ENCODE peak calls at places on chromosomes 4 and X, in six cellular contexts. W is C1 segment of cervical spinal cord, L is EL, Q is endodermal cell, V is GM03348, N is ELR. U is an unnamed sample.

GRCh38 chr4:155738548-155738947 is 20.3 kb upstream of the GUCY1B1 start:
- DNase-seq in L (peak), Q (no peak), W (no peak), V (peak), N (peak), U (no peak)

GRCh38 chr4:48898733-48899431 is 7.7 kb downstream of the OCIAD2 start:
- DNase-seq in N (peak), V (no peak), L (no peak), Q (no peak), W (no peak), U (no peak)

GRCh38 chr4:112418092-112418491 is 97.9 kb downstream of the NEUROG2 start:
- DNase-seq in V (no peak), Q (peak), N (no peak), L (no peak), W (no peak), U (no peak)

GRCh38 chr4:1503583-1504471 is 97.6 kb upstream of the NKX1-1 start:
- DNase-seq in W (no peak), Q (peak), V (no peak), N (no peak), L (no peak), U (no peak)

GRCh38 chr4:5378002-5378401 is 326.7 kb downstream of the STK32B start:
- DNase-seq in V (peak), Q (no peak), N (peak), L (no peak), W (no peak), U (no peak)

GRCh38 chrX:12065251-12065650 is 73.0 kb upstream of the FRMPD4 start:
- DNase-seq in Q (peak), L (peak), N (peak), W (no peak), V (peak), U (no peak)

GRCh38 chr4:81651500-81651899 is 179.8 kb upstream of the RASGEF1B start:
- DNase-seq in V (no peak), W (no peak), L (no peak), Q (no peak), N (no peak), U (no peak)

GRCh38 chr4:116925900-116926457 is 159.4 kb downstream of the TRAM1L1 start:
- DNase-seq in L (no peak), N (no peak), V (peak), W (no peak), Q (peak), U (no peak)

GRCh38 chr4:70709551-70710080 is 12.1 kb upstream of the RUFY3 start:
- DNase-seq in N (no peak), Q (no peak), W (no peak), L (no peak), V (no peak), U (no peak)

GRCh38 chr4:1711055-1711905 is 839 bp downstream of the SLBP start:
- DNase-seq in V (peak), W (no peak), N (peak), L (peak), Q (peak), U (no peak)

GRCh38 chr4:24209131-24209530 is 319.3 kb upstream of the PPARGC1A start:
- DNase-seq in Q (no peak), W (no peak), L (no peak), V (no peak), N (no peak), U (no peak)

GRCh38 chr4:123163501-123163900 is 233.1 kb upstream of the SPRY1 start:
- DNase-seq in V (no peak), Q (no peak), N (no peak), L (no peak), W (no peak), U (no peak)

GRCh38 chr4:98565646-98566403 is 92.6 kb downstream of the TSPAN5 start:
- DNase-seq in Q (no peak), L (no peak), W (no peak), V (no peak), N (no peak), U (no peak)

GRCh38 chr4:7371122-7371941 is 63.4 kb downstream of the PSAPL1 start:
- DNase-seq in V (peak), L (peak), N (peak), Q (no peak), W (no peak), U (no peak)

GRCh38 chr4:181008164-181008563 is 1235.0 kb upstream of the TENM3 start:
- DNase-seq in N (peak), V (no peak), W (no peak), L (peak), Q (no peak), U (no peak)

GRCh38 chr4:140096921-140097320 is 57.1 kb downstream of the MAML3 start:
- DNase-seq in N (no peak), V (no peak), W (no peak), L (no peak), Q (no peak), U (no peak)

GRCh38 chrX:20693071-20693470 is 426.4 kb upstream of the RPS6KA3 start:
- DNase-seq in W (no peak), V (peak), N (no peak), L (no peak), Q (no peak), U (no peak)

GRCh38 chr4:183430987-183431347 is 13.5 kb upstream of the CDKN2AIP start:
- DNase-seq in W (no peak), L (no peak), V (no peak), Q (no peak), N (no peak), U (no peak)

GRCh38 chrX:136488706-136489105 is 959 bp downstream of the BRS3 start:
- DNase-seq in L (no peak), W (no peak), V (no peak), Q (no peak), N (no peak), U (no peak)

GRCh38 chr4:177047851-177048174 is 255.1 kb upstream of the VEGFC start:
- DNase-seq in Q (no peak), W (no peak), N (peak), V (peak), L (peak), U (no peak)

GRCh38 chr4:27764526-27764837 is 903.8 kb downstream of the STIM2 start:
- DNase-seq in N (no peak), L (peak), W (no peak), V (no peak), Q (no peak), U (no peak)